ENCODE peak calls at places on chromosome 13, in six cellular contexts. C, U, B, P, W and R are unnamed samples.

GRCh38 chr13:102724923-102725322 is 30.1 kb upstream of the METTL21C start:
- DNase-seq in B (no peak), P (no peak), C (no peak), U (peak; percentile 24), W (peak; percentile 65), R (peak; percentile 11)

GRCh38 chr13:97261254-97262015 is 39.3 kb downstream of the MBNL2 start:
- DNase-seq in U (no peak), B (no peak), W (no peak), C (no peak), P (no peak), R (no peak)

GRCh38 chr13:81017525-81018152 is 676.7 kb upstream of the SPRY2 start:
- DNase-seq in U (peak; percentile 25), C (no peak), B (no peak), W (peak; percentile 77), P (no peak), R (no peak)

GRCh38 chr13:66845393-66845792 is 384.7 kb downstream of the PCDH9 start:
- DNase-seq in B (no peak), W (no peak), P (no peak), U (no peak), C (no peak), R (no peak)

GRCh38 chr13:52348081-52348480 is 57.9 kb downstream of the THSD1 start:
- DNase-seq in C (no peak), B (no peak), W (peak; percentile 36), P (no peak), U (peak; percentile 88), R (no peak)

GRCh38 chr13:92143766-92144165 is 745.3 kb downstream of the GPC5 start:
- DNase-seq in W (peak; percentile 23), B (no peak), U (no peak), C (no peak), P (no peak), R (no peak)

GRCh38 chr13:90793261-90793785 is 554.2 kb upstream of the MIR17HG start:
- DNase-seq in P (no peak), C (no peak), B (no peak), U (no peak), W (peak; percentile 9), R (no peak)

GRCh38 chr13:43874512-43875092 is 4.9 kb downstream of the CCDC122 start:
- DNase-seq in P (no peak), U (peak; percentile 54), C (no peak), B (no peak), W (peak; percentile 65), R (no peak)

GRCh38 chr13:35826626-35827254 is 304.4 kb downstream of the DCLK1 start:
- DNase-seq in C (no peak), B (no peak), W (no peak), U (no peak), P (no peak), R (no peak)

GRCh38 chr13:106349080-106349841 is 186.2 kb downstream of the EFNB2 start:
- DNase-seq in B (peak; percentile 69), C (no peak), P (no peak), U (peak; percentile 34), W (no peak), R (no peak)

GRCh38 chr13:78102121-78102677 is 183.6 kb upstream of the EDNRB start:
- DNase-seq in U (peak; percentile 52), C (peak; percentile 20), P (no peak), B (no peak), W (peak; percentile 93), R (no peak)

GRCh38 chr13:60655268-60655667 is 258.2 kb downstream of the TDRD3 start:
- DNase-seq in B (no peak), P (no peak), W (no peak), C (no peak), U (no peak), R (no peak)

GRCh38 chr13:112617754-112618375 is 29.9 kb upstream of the TUBGCP3 start:
- DNase-seq in C (no peak), B (no peak), W (no peak), P (no peak), U (no peak), R (no peak)

GRCh38 chr13:40777166-40777956 is 6.4 kb upstream of the MRPS31 start:
- DNase-seq in W (peak; percentile 63), B (no peak), P (no peak), U (peak; percentile 37), C (no peak), R (no peak)

GRCh38 chr13:97781891-97782305 is 171.6 kb upstream of the IPO5 start:
- DNase-seq in P (no peak), W (no peak), C (no peak), B (no peak), U (no peak), R (no peak)

GRCh38 chr13:25046274-25046984 is 49.5 kb upstream of the PABPC3 start:
- DNase-seq in C (no peak), W (no peak), P (no peak), U (no peak), B (no peak), R (no peak)

GRCh38 chr13:104571161-104571889 is 1505.1 kb upstream of the SLC10A2 start:
- DNase-seq in U (peak; percentile 82), P (no peak), C (peak; percentile 39), B (peak; percentile 55), W (peak; percentile 88), R (peak; percentile 65)

GRCh38 chr13:44759723-44760360 is 183.7 kb upstream of the TSC22D1 start:
- DNase-seq in W (peak; percentile 36), P (peak; percentile 57), U (peak; percentile 54), B (peak; percentile 84), C (no peak), R (no peak)

GRCh38 chr13:49858183-49858856 is 65.8 kb upstream of the KPNA3 start:
- DNase-seq in W (peak; percentile 95), P (no peak), B (no peak), C (no peak), U (peak; percentile 99), R (no peak)

GRCh38 chr13:99465454-99465853 is 35.8 kb upstream of the TM9SF2 start:
- DNase-seq in U (no peak), P (no peak), C (no peak), W (no peak), B (no peak), R (no peak)

GRCh38 chr13:28705734-28706133 is 13.0 kb downstream of the SLC46A3 start:
- DNase-seq in U (peak; percentile 36), W (peak; percentile 33), B (no peak), P (no peak), C (no peak), R (no peak)

GRCh38 chr13:28704919-28705318 is 13.9 kb downstream of the SLC46A3 start:
- DNase-seq in C (no peak), W (no peak), P (no peak), U (no peak), B (no peak), R (no peak)

GRCh38 chr13:28707629-28708427 is 10.9 kb downstream of the SLC46A3 start:
- DNase-seq in P (no peak), W (peak; percentile 88), C (no peak), B (no peak), U (peak; percentile 92), R (no peak)

GRCh38 chr13:28714651-28715050 is 4.1 kb downstream of the SLC46A3 start:
- DNase-seq in C (no peak), U (no peak), B (no peak), W (no peak), P (no peak), R (no peak)

GRCh38 chr13:28710161-28710560 is 8.6 kb downstream of the SLC46A3 start:
- DNase-seq in C (no peak), W (no peak), U (no peak), P (no peak), B (no peak), R (no peak)
- H3K27ac ChIP-seq in C (no peak overlapping the region), W (no peak overlapping the region), U (no peak overlapping the region), P (no peak overlapping the region), B (no peak overlapping the region), R (no peak overlapping the region)

DNA sequence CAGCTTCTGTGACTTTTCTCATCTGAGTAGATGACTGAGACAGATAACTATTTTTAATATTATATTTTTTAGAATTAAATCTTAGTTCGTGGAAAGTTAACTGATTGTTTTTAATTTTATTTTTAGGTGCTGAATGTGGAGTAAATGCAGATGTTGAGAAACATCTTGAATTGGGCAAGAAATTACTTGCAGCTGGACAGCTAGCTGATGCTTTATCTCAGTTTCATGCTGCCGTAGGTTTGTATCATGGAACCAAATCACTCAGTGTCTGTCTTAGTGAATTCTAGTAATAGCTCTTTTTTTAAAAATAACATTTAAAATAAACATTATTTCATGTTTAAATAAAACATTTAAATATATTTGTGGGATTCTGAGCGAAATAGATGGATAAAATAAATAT is 32.2 kb downstream of the DNAJC3 start:
- DNase-seq in P (no peak), B (no peak), W (peak; percentile 36), C (no peak), U (no peak), R (no peak)
- H3K27ac ChIP-seq in P (no peak overlapping the region), B (no peak overlapping the region), W (no peak overlapping the region), C (no peak overlapping the region), U (no peak overlapping the region), R (no peak overlapping the region)

GRCh38 chr13:20489185-20489820 is 36.4 kb downstream of the CRYL1 start:
- DNase-seq in C (no peak), B (peak; percentile 49), U (peak; percentile 62), P (no peak), W (peak; percentile 68), R (no peak)

GRCh38 chr13:20482818-20483217 is 42.8 kb downstream of the CRYL1 start:
- DNase-seq in P (no peak), B (no peak), C (no peak), U (no peak), W (no peak), R (no peak)

GRCh38 chr13:20492641-20493040 is 33.0 kb downstream of the CRYL1 start:
- DNase-seq in U (peak; percentile 65), P (no peak), C (no peak), B (no peak), W (peak; percentile 43), R (peak; percentile 9)

GRCh38 chr13:20492036-20492435 is 33.6 kb downstream of the CRYL1 start:
- DNase-seq in B (no peak), P (no peak), C (no peak), U (no peak), W (no peak), R (no peak)

DNA sequence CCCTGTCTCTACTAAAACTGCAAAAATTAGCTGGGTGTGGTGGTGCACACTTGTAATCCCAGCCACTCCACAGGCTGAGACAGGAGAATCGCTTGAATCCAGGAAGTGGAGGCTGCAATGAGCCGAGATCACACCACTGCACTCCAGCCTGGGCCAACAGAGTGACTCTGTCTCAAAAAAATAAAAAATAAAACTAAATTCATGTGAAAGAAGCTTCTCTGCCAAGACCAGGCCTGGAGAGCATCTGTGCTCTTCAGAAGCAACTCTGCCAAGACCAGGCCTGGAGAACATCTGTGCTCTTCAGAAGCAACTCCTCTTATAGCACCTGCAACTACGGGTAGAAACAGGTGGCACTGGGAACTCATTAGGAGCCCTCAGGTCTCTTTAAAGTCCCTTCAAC is 37.7 kb downstream of the CRYL1 start:
- DNase-seq in P (no peak), C (no peak), W (no peak), U (no peak), B (no peak), R (no peak)
- H3K27ac ChIP-seq in P (no peak overlapping the region), C (no peak overlapping the region), W (no peak overlapping the region), U (no peak overlapping the region), B (no peak overlapping the region), R (no peak overlapping the region)

GRCh38 chr13:72754111-72754510 is 26.4 kb downstream of the BORA start:
- DNase-seq in B (no peak), U (no peak), C (no peak), P (no peak), W (no peak), R (no peak)

GRCh38 chr13:72745260-72745659 is 17.5 kb downstream of the BORA start:
- DNase-seq in P (no peak), B (no peak), C (no peak), U (peak; percentile 47), W (no peak), R (no peak)

GRCh38 chr13:72751220-72751619 is 23.5 kb downstream of the BORA start:
- DNase-seq in U (no peak), C (no peak), B (no peak), P (no peak), W (no peak), R (no peak)
- H3K27ac ChIP-seq in U (no peak overlapping the region), C (no peak overlapping the region), B (no peak overlapping the region), P (no peak overlapping the region), W (no peak overlapping the region), R (no peak overlapping the region)